ENCODE peak calls at places on chromosomes 12 and 14, in five cellular contexts. One of them, this sample, is unnamed.

GRCh38 chr14:78327426-78328210 is 157.4 kb downstream of the NRXN3 start:
- DNase-seq in HEK293T: no peak
- DNase-seq in HepG2: no peak
- DNase-seq in K562: no peak
- DNase-seq in GM12878: no peak
- DNase-seq in this sample: no peak

GRCh38 chr12:52120951-52121847 is 41.7 kb downstream of the SMIM41 start:
- DNase-seq in K562: no peak
- DNase-seq in HepG2: no peak
- DNase-seq in GM12878: no peak
- DNase-seq in HEK293T: no peak
- DNase-seq in this sample: peak; percentile 24

GRCh38 chr12:130826151-130826801 is 12.8 kb downstream of the STX2 start:
- DNase-seq in GM12878: no peak
- DNase-seq in HepG2: peak; percentile 33
- DNase-seq in HEK293T: peak; percentile 75
- DNase-seq in K562: peak; percentile 89
- DNase-seq in this sample: peak; percentile 85

GRCh38 chr12:32273063-32273521 is 126.3 kb upstream of the FGD4 start:
- DNase-seq in GM12878: no peak
- DNase-seq in HEK293T: no peak
- DNase-seq in HepG2: no peak
- DNase-seq in K562: peak; percentile 23
- DNase-seq in this sample: no peak

GRCh38 chr14:72547999-72548398 is 345.9 kb downstream of the DPF3 start:
- DNase-seq in HepG2: no peak
- DNase-seq in GM12878: no peak
- DNase-seq in HEK293T: no peak
- DNase-seq in K562: peak; percentile 10
- DNase-seq in this sample: peak; percentile 68

GRCh38 chr12:64890873-64891468 is 66.5 kb downstream of the TBC1D30 start:
- DNase-seq in HEK293T: peak; percentile 59
- DNase-seq in GM12878: no peak
- DNase-seq in K562: peak; percentile 50
- DNase-seq in HepG2: peak; percentile 61
- DNase-seq in this sample: peak; percentile 54

GRCh38 chr12:56987011-56987410 is 19.3 kb downstream of the ZBTB39 start:
- DNase-seq in GM12878: no peak
- DNase-seq in K562: no peak
- DNase-seq in HepG2: no peak
- DNase-seq in HEK293T: no peak
- DNase-seq in this sample: no peak

GRCh38 chr14:105412768-105413541 is 6.7 kb upstream of the MTA1 start:
- DNase-seq in K562: no peak
- DNase-seq in HepG2: no peak
- DNase-seq in GM12878: no peak
- DNase-seq in HEK293T: no peak
- DNase-seq in this sample: no peak

GRCh38 chr12:63905523-63905922 is 61.0 kb downstream of the SRGAP1 start:
- DNase-seq in HepG2: no peak
- DNase-seq in GM12878: no peak
- DNase-seq in HEK293T: no peak
- DNase-seq in K562: no peak
- DNase-seq in this sample: no peak

GRCh38 chr14:104978774-104979691 is 859 bp upstream of the AHNAK2 start:
- DNase-seq in HEK293T: no peak
- DNase-seq in GM12878: no peak
- DNase-seq in K562: no peak
- DNase-seq in HepG2: no peak
- DNase-seq in this sample: no peak

GRCh38 chr12:121652767-121653497 is 16.5 kb downstream of the MORN3 start:
- DNase-seq in HepG2: peak; percentile 27
- DNase-seq in HEK293T: no peak
- DNase-seq in K562: no peak
- DNase-seq in GM12878: no peak
- DNase-seq in this sample: no peak

GRCh38 chr14:73467377-73467776 is 9.0 kb upstream of the NUMB start:
- DNase-seq in HEK293T: no peak
- DNase-seq in GM12878: no peak
- DNase-seq in K562: peak; percentile 75
- DNase-seq in HepG2: no peak
- DNase-seq in this sample: no peak

GRCh38 chr14:52023518-52023917 is 34.2 kb downstream of the RTRAF start:
- DNase-seq in K562: no peak
- DNase-seq in HEK293T: no peak
- DNase-seq in HepG2: no peak
- DNase-seq in GM12878: no peak
- DNase-seq in this sample: no peak

GRCh38 chr14:41303506-41303905 is 303.2 kb upstream of the LRFN5 start:
- DNase-seq in HEK293T: no peak
- DNase-seq in HepG2: no peak
- DNase-seq in K562: no peak
- DNase-seq in GM12878: no peak
- DNase-seq in this sample: no peak

GRCh38 chr14:104331871-104332605 is 193.7 kb downstream of the KIF26A start:
- DNase-seq in K562: no peak
- DNase-seq in HepG2: no peak
- DNase-seq in HEK293T: no peak
- DNase-seq in GM12878: no peak
- DNase-seq in this sample: no peak

GRCh38 chr14:95300002-95300696 is 19.6 kb downstream of the CLMN start:
- DNase-seq in HepG2: peak; percentile 90
- DNase-seq in K562: no peak
- DNase-seq in GM12878: no peak
- DNase-seq in HEK293T: no peak
- DNase-seq in this sample: no peak

GRCh38 chr12:130504836-130505175 is 167.1 kb downstream of the PIWIL1 start:
- DNase-seq in HEK293T: no peak
- DNase-seq in GM12878: no peak
- DNase-seq in HepG2: no peak
- DNase-seq in K562: no peak
- DNase-seq in this sample: no peak

GRCh38 chr12:47417146-47417545 is 288.7 kb downstream of the RPAP3 start:
- DNase-seq in K562: no peak
- DNase-seq in HEK293T: no peak
- DNase-seq in HepG2: no peak
- DNase-seq in GM12878: no peak
- DNase-seq in this sample: no peak

GRCh38 chr12:18696971-18697602 is 40.7 kb downstream of the PLCZ1 start:
- DNase-seq in HEK293T: no peak
- DNase-seq in GM12878: no peak
- DNase-seq in K562: peak; percentile 45
- DNase-seq in HepG2: no peak
- DNase-seq in this sample: no peak

GRCh38 chr14:69532561-69533335 is 41.9 kb downstream of the CCDC177 start:
- DNase-seq in HEK293T: no peak
- DNase-seq in GM12878: no peak
- DNase-seq in HepG2: no peak
- DNase-seq in K562: no peak
- DNase-seq in this sample: no peak

DNA sequence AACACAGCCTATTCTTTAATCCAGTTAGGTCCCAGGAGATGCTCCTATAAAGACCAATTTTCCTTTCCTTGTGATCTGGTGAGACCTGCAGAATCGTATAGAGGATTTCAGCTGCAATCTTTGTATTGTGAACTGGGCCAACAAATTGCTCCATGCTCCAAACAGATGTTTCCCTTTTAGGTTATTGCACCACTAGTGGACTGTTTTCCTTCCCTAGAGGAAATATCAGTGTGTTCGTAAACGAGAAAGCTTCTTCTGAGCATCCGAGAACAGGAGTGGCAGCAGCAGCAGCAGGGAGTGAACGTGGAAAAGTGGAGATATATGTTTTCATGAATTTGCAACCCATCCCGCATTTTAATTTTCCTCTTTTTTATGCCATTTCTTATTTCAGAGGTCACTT is 344.1 kb upstream of the PDE3A start:
- DNase-seq in GM12878: no peak
- DNase-seq in HepG2: no peak
- DNase-seq in HEK293T: no peak
- DNase-seq in K562: no peak
- DNase-seq in this sample: no peak
- TF ChIP-seq FOXM1 in GM12878: no peak
- TF ChIP-seq FOXM1 in HepG2: no peak
- TF ChIP-seq FOXM1 in HEK293T: no peak
- TF ChIP-seq FOXM1 in K562: no peak
- TF ChIP-seq FOXM1 in this sample: no peak

GRCh38 chr12:6966351-6966750 is 4.1 kb downstream of the PHB2 start:
- DNase-seq in HepG2: no peak
- DNase-seq in GM12878: no peak
- DNase-seq in HEK293T: no peak
- DNase-seq in K562: no peak
- DNase-seq in this sample: no peak

GRCh38 chr12:6964605-6965025 is 5.8 kb downstream of the PHB2 start:
- DNase-seq in K562: peak; percentile 49
- DNase-seq in GM12878: no peak
- DNase-seq in HepG2: no peak
- DNase-seq in HEK293T: no peak
- DNase-seq in this sample: no peak

GRCh38 chr12:6963741-6964446 is 6.6 kb downstream of the PHB2 start:
- DNase-seq in K562: no peak
- DNase-seq in HepG2: no peak
- DNase-seq in HEK293T: no peak
- DNase-seq in GM12878: no peak
- DNase-seq in this sample: peak; percentile 24

GRCh38 chr12:6965714-6966113 is 4.8 kb downstream of the PHB2 start:
- DNase-seq in HEK293T: no peak
- DNase-seq in HepG2: no peak
- DNase-seq in K562: no peak
- DNase-seq in GM12878: no peak
- DNase-seq in this sample: no peak

GRCh38 chr12:6965026-6965661 is 5.3 kb downstream of the PHB2 start:
- DNase-seq in K562: peak; percentile 79
- DNase-seq in GM12878: no peak
- DNase-seq in HEK293T: peak; percentile 81
- DNase-seq in HepG2: peak; percentile 72
- DNase-seq in this sample: peak; percentile 89
- TF ChIP-seq FOXM1 in K562: no peak
- TF ChIP-seq FOXM1 in GM12878: no peak
- TF ChIP-seq FOXM1 in HEK293T: no peak
- TF ChIP-seq FOXM1 in HepG2: no peak
- TF ChIP-seq FOXM1 in this sample: no peak

GRCh38 chr14:59969319-59969718 is 49.4 kb downstream of the LRRC9 start:
- DNase-seq in HepG2: peak; percentile 14
- DNase-seq in HEK293T: no peak
- DNase-seq in K562: no peak
- DNase-seq in GM12878: no peak
- DNase-seq in this sample: no peak

GRCh38 chr14:59959663-59960062 is 39.7 kb downstream of the LRRC9 start:
- DNase-seq in GM12878: no peak
- DNase-seq in HEK293T: no peak
- DNase-seq in K562: no peak
- DNase-seq in HepG2: no peak
- DNase-seq in this sample: no peak

GRCh38 chr14:59961518-59962062 is 41.6 kb downstream of the LRRC9 start:
- DNase-seq in HEK293T: no peak
- DNase-seq in K562: no peak
- DNase-seq in GM12878: no peak
- DNase-seq in HepG2: no peak
- DNase-seq in this sample: no peak

DNA sequence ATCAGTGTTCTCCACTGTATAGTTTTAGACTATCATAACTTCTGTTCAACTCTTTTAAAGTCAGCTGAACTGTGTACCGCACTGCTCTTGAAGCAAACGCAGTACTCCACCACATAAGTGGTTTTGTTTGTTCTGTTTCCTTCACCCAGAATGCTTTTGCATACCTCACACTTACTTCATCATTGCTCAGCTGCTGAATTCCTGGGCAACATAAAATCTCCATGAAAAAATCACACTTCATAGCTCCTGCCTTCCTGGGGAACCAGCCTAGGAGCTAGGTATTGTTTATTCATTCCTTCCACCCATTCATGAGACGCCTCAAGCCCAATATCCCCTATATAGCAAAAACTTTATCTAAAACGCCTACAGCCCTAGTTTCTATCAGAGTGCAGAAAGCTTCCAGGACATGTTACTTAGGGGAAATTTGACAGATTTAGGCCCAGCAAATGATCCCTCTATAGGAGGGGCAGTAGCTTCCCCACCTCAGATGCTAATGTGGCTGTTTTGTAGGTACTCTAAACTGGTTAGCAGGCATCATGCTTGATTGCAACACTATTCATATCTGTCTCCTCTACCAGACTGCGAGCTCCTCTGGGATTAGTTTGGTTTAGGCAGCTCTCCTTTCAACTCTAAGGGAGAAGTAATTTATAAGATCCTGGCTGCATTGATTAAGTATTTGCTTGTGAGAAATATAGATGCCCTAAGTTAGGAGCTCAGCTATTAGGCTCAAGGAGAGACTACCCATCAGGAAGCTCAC is 44.5 kb downstream of the LRRC9 start:
- DNase-seq in GM12878: no peak
- DNase-seq in HEK293T: no peak
- DNase-seq in K562: no peak
- DNase-seq in HepG2: no peak
- DNase-seq in this sample: no peak
- TF ChIP-seq FOXM1 in GM12878: no peak
- TF ChIP-seq FOXM1 in HEK293T: no peak
- TF ChIP-seq FOXM1 in K562: no peak
- TF ChIP-seq FOXM1 in HepG2: no peak
- TF ChIP-seq FOXM1 in this sample: no peak

GRCh38 chr14:32230181-32230580 is 27.1 kb upstream of the RNU6-8 start:
- DNase-seq in HEK293T: no peak
- DNase-seq in K562: no peak
- DNase-seq in GM12878: no peak
- DNase-seq in HepG2: no peak
- DNase-seq in this sample: no peak

GRCh38 chr14:32230695-32231280 is 27.7 kb upstream of the RNU6-8 start:
- DNase-seq in HEK293T: no peak
- DNase-seq in HepG2: no peak
- DNase-seq in K562: no peak
- DNase-seq in GM12878: no peak
- DNase-seq in this sample: no peak

GRCh38 chr14:32226051-32226450 is 23.0 kb upstream of the RNU6-8 start:
- DNase-seq in HEK293T: no peak
- DNase-seq in K562: no peak
- DNase-seq in GM12878: no peak
- DNase-seq in HepG2: no peak
- DNase-seq in this sample: no peak

GRCh38 chr14:32224731-32225377 is 21.8 kb upstream of the RNU6-8 start:
- DNase-seq in GM12878: no peak
- DNase-seq in HEK293T: peak; percentile 69
- DNase-seq in K562: peak; percentile 23
- DNase-seq in HepG2: peak; percentile 68
- DNase-seq in this sample: peak; percentile 80

DNA sequence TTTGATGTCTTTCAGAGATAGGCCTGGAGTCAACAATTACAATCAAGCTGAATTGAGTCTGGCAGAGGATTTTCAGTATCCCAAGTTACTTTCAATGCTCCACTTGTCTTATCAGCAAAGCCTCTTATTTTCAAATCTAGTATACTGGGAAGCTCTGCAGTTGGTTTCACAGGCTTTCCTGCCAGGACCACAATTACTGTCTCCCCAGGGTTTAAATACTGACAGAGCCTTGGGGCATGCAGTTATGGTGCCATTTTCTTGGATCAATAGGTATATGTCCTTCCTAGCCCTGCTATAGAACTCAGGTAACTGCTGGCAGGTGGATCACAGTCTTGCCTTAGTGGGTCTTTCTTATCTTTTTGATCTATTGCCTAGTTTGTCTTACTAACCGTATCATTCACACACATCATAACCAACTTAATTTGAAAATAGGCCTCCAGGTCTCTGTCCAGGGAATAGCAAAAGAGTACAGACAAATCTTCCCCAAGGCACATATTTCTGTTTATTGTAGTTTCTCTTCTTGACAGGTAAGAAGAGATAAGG is 22.4 kb upstream of the RNU6-8 start:
- DNase-seq in K562: no peak
- DNase-seq in HEK293T: no peak
- DNase-seq in HepG2: no peak
- DNase-seq in GM12878: no peak
- DNase-seq in this sample: no peak
- TF ChIP-seq FOXM1 in K562: no peak
- TF ChIP-seq FOXM1 in HEK293T: no peak
- TF ChIP-seq FOXM1 in HepG2: no peak
- TF ChIP-seq FOXM1 in GM12878: no peak
- TF ChIP-seq FOXM1 in this sample: no peak

This sample was measured in SK-N-SH.